ENCODE peak calls at places on chromosomes 3 and 15, in four cellular contexts. One of them, this sample, is unnamed. For H3K4me1, the result is how much of the 10 kb centered on the place peaks cover.

GRCh38 chr3:193962986-193963683 is 172.8 kb upstream of the HES1 start:
- DNase-seq in CD8-positive, alpha-beta T cell: no peak
- DNase-seq in lower lobe of right lung: no peak
- DNase-seq in psoas muscle: no peak
- DNase-seq in this sample: no peak

GRCh38 chr3:66693461-66693912 is 192.7 kb upstream of the LRIG1 start:
- DNase-seq in CD8-positive, alpha-beta T cell: no peak
- DNase-seq in lower lobe of right lung: no peak
- DNase-seq in psoas muscle: peak
- DNase-seq in this sample: no peak

GRCh38 chr3:120506076-120506827 is 55.5 kb upstream of the FSTL1 start:
- DNase-seq in psoas muscle: no peak
- DNase-seq in lower lobe of right lung: no peak
- DNase-seq in CD8-positive, alpha-beta T cell: no peak
- DNase-seq in this sample: no peak

GRCh38 chr3:191329654-191330308 is 545 bp downstream of the UTS2B start:
- DNase-seq in lower lobe of right lung: peak
- DNase-seq in psoas muscle: peak
- DNase-seq in CD8-positive, alpha-beta T cell: no peak
- DNase-seq in this sample: no peak

GRCh38 chr3:184710870-184711365 is 946 bp downstream of the MAGEF1 start:
- DNase-seq in psoas muscle: no peak
- DNase-seq in lower lobe of right lung: no peak
- DNase-seq in CD8-positive, alpha-beta T cell: no peak
- DNase-seq in this sample: no peak

GRCh38 chr15:62584301-62585235 is 419.5 kb upstream of the C2CD4B start:
- DNase-seq in psoas muscle: no peak
- DNase-seq in lower lobe of right lung: no peak
- DNase-seq in CD8-positive, alpha-beta T cell: no peak
- DNase-seq in this sample: no peak

GRCh38 chr3:69770976-69771634 is 31.8 kb downstream of the MITF start:
- DNase-seq in lower lobe of right lung: no peak
- DNase-seq in CD8-positive, alpha-beta T cell: no peak
- DNase-seq in psoas muscle: no peak
- DNase-seq in this sample: no peak

GRCh38 chr3:127287840-127288239 is at the start of gene PRR20G:
- DNase-seq in lower lobe of right lung: no peak
- DNase-seq in CD8-positive, alpha-beta T cell: no peak
- DNase-seq in psoas muscle: no peak
- DNase-seq in this sample: no peak

GRCh38 chr3:122415104-122415744 is 638 bp downstream of the WDR5B start:
- DNase-seq in CD8-positive, alpha-beta T cell: no peak
- DNase-seq in psoas muscle: peak
- DNase-seq in lower lobe of right lung: no peak
- DNase-seq in this sample: no peak

GRCh38 chr15:101497017-101497416 is 7.5 kb upstream of the PCSK6 start:
- DNase-seq in CD8-positive, alpha-beta T cell: no peak
- DNase-seq in psoas muscle: no peak
- DNase-seq in lower lobe of right lung: no peak
- DNase-seq in this sample: no peak

GRCh38 chr3:128805771-128806170 is 73.6 kb upstream of the ACAD9 start:
- DNase-seq in lower lobe of right lung: no peak
- DNase-seq in CD8-positive, alpha-beta T cell: no peak
- DNase-seq in psoas muscle: no peak
- DNase-seq in this sample: no peak

GRCh38 chr15:93088981-93089854 is at the start of gene RGMA:
- DNase-seq in lower lobe of right lung: no peak
- DNase-seq in psoas muscle: peak
- DNase-seq in CD8-positive, alpha-beta T cell: no peak
- DNase-seq in this sample: no peak

DNA sequence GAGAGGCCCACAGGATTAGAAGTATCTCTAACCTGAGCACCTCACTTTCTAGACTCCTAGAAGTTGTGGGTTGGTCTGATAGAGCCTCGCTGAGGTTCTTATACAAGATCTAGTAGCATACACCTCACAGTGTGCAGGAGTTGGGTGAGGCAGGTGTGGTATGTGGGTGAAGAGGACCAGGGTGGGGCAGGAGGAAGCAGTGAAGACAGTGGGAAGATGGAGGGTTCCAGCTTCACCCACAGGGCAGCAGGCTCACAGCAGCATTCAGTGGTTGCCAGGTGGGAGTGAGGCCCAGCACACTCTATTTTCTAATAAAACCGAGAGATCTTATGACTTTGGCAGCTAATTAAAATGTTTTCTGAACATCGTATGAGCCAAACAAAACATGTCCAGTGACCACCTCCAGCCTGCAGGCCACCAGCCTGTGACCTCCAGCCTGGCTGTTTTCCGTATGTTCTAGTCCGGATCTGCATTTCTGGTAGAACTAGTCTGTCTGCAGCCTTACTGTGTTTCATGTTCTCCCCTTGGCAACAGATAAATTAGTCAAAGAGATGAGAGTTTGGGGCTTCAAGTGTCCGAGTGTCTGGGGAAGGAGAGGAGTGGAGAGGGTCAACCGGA is 170.4 kb upstream of the CTDSPL start:
- DNase-seq in CD8-positive, alpha-beta T cell: no peak
- DNase-seq in psoas muscle: no peak
- DNase-seq in lower lobe of right lung: no peak
- DNase-seq in this sample: no peak
- H3K4me1 ChIP-seq in CD8-positive, alpha-beta T cell: under half
- H3K4me1 ChIP-seq in psoas muscle: under half
- H3K4me1 ChIP-seq in lower lobe of right lung: under half
- H3K4me1 ChIP-seq in this sample: under half

DNA sequence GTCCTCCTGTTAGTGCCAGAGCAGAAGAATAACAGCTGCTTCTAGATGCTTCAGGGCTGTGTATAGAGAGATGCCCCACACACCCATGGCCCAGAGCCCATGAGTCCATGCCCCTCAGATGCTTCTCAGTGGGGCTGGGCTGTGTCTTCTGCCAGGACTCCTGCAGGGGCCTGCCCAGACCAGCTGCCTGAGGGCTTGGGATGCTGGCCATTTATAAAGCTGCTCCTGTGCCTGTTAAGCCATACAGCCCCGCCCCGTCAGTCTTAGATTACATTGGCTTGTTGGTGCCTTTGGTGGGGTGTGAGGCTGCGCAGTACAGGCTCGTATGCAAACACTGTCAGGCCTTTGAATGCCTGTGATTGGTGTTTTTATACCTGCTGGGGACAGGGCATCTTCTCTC is 318.0 kb upstream of the CTDSPL start:
- DNase-seq in lower lobe of right lung: no peak
- DNase-seq in psoas muscle: no peak
- DNase-seq in CD8-positive, alpha-beta T cell: no peak
- DNase-seq in this sample: no peak
- H3K4me1 ChIP-seq in lower lobe of right lung: under half
- H3K4me1 ChIP-seq in psoas muscle: under half
- H3K4me1 ChIP-seq in CD8-positive, alpha-beta T cell: under half
- H3K4me1 ChIP-seq in this sample: under half

DNA sequence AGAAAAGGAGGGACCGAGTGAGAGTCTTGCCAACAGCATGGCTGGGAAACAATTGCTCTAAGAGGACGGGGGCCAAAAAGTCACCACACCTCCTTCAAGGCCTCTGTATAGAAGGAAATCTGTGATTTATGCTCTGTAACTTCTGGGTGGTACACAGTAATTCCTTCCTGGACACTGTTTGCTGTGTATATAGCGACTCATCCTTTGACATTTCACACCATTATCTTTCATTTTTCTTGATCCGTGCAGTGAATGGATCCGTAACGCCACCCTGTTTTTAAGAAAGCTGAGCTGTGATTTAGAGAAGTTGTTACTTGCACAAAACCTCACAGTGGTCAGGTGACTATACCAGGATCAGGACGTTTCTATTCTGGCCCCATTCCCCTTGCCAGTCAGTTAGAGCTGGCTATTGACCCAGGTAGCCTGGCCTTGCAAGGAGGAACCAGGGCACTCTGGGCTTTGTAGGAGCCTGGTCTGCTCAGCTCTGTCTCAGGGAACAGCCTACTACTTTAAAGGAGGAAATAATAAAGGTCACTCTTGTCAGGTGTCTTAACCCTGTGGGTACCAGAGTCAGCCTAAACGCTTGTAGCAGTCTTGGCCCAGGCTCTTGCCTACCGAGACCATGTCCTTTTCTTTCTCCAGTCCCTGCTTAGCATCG is 86.5 kb upstream of the MYZAP start:
- DNase-seq in CD8-positive, alpha-beta T cell: no peak
- DNase-seq in lower lobe of right lung: no peak
- DNase-seq in psoas muscle: no peak
- DNase-seq in this sample: no peak
- H3K4me1 ChIP-seq in CD8-positive, alpha-beta T cell: under half
- H3K4me1 ChIP-seq in lower lobe of right lung: under half
- H3K4me1 ChIP-seq in psoas muscle: under half
- H3K4me1 ChIP-seq in this sample: under half

GRCh38 chr15:70096215-70096974 is 1.3 kb downstream of the TLE3 start:
- DNase-seq in psoas muscle: peak
- DNase-seq in lower lobe of right lung: peak
- DNase-seq in CD8-positive, alpha-beta T cell: peak
- DNase-seq in this sample: no peak
- H3K4me1 ChIP-seq in psoas muscle: half or more
- H3K4me1 ChIP-seq in lower lobe of right lung: half or more
- H3K4me1 ChIP-seq in CD8-positive, alpha-beta T cell: half or more
- H3K4me1 ChIP-seq in this sample: half or more

GRCh38 chr3:149534082-149534481 is 59.6 kb downstream of the TM4SF4 start:
- DNase-seq in lower lobe of right lung: no peak
- DNase-seq in psoas muscle: no peak
- DNase-seq in CD8-positive, alpha-beta T cell: no peak
- DNase-seq in this sample: no peak
- H3K4me1 ChIP-seq in lower lobe of right lung: under half
- H3K4me1 ChIP-seq in psoas muscle: under half
- H3K4me1 ChIP-seq in CD8-positive, alpha-beta T cell: under half
- H3K4me1 ChIP-seq in this sample: half or more

DNA sequence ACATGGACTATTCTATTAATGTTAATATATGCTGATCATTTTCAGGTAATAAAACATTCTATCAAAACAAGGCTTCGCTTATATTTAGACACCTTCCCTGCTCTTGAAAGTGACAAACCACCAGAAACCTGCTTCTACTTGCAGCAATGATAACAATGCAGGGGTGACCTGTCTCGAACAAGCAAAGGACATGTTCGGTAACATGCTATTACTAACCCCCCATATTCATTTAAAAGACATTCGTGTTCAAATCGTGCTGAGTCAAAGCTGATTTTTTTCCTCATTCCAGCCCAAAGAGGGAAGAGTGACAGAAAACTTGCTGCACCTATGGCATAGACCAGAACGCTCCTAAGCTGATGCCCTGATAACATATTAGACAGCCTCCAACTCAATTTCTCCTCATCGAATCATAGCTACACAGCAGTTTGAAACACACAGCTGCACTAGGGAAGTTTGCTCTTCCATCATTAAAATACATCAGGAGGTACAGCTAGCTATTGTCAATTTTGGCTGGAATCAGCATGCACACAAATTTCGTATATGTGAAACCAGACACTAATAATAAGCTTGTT is 341.5 kb downstream of the FOXP1 start:
- DNase-seq in lower lobe of right lung: no peak
- DNase-seq in psoas muscle: no peak
- DNase-seq in CD8-positive, alpha-beta T cell: no peak
- DNase-seq in this sample: no peak
- H3K4me1 ChIP-seq in lower lobe of right lung: under half
- H3K4me1 ChIP-seq in psoas muscle: under half
- H3K4me1 ChIP-seq in CD8-positive, alpha-beta T cell: under half
- H3K4me1 ChIP-seq in this sample: half or more

DNA sequence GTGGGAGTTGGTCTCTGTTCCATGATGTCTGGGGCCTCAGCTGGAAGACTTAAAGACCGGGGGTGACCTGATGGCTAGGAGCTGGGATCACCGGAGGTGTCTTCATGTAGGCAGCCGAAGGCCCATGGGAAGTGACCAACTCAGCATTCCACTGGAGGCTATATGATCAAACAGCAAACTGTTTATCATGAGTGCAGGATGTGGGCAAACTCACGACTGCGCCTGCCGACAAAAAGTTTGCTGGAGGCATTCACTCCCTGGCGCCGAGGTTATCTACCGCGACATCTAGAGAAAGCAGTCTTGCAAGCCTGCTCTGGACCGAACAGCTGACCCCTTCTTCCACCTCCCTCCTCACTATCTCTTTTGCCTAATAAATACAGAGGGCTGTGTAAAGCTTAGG is 62.7 kb upstream of the NR2C2 start:
- DNase-seq in psoas muscle: no peak
- DNase-seq in CD8-positive, alpha-beta T cell: peak
- DNase-seq in lower lobe of right lung: no peak
- DNase-seq in this sample: no peak
- H3K4me1 ChIP-seq in psoas muscle: under half
- H3K4me1 ChIP-seq in CD8-positive, alpha-beta T cell: half or more
- H3K4me1 ChIP-seq in lower lobe of right lung: under half
- H3K4me1 ChIP-seq in this sample: under half

This sample was measured in thoracic aorta.